ENCODE peak calls at places on chromosome 19, in nine cellular contexts. Z is PC-3, K is HCT116, M is GM23338, E is Karpas-422, R is PC-9, V is OCI-LY7, C is GM23248, T is SK-N-SH. Y is an unnamed sample.

GRCh38 chr19:38375748-38376147 is 1.4 kb downstream of the PSMD8 start:
- DNase-seq in E (no peak), K (no peak), R (no peak), M (no peak), T (no peak), C (peak; percentile 68), Z (no peak), V (no peak), Y (no peak)

GRCh38 chr19:7211191-7211988 is 82.8 kb downstream of the INSR start:
- DNase-seq in R (no peak), Z (no peak), E (no peak), T (no peak), K (no peak), V (no peak), C (no peak), M (no peak), Y (peak; percentile 54)

GRCh38 chr19:14175351-14175792 is 30.6 kb downstream of the ADGRL1 start:
- DNase-seq in Z (no peak), V (no peak), T (no peak), M (no peak), R (no peak), K (no peak), C (no peak), E (no peak), Y (no peak)

GRCh38 chr19:38213911-38214625 is 10.0 kb downstream of the DPF1 start:
- DNase-seq in V (no peak), E (peak; percentile 58), T (no peak), C (peak; percentile 85), Z (peak; percentile 18), K (no peak), M (peak; percentile 70), R (peak; percentile 72), Y (no peak)

GRCh38 chr19:45876411-45877197 is 9.3 kb downstream of the IRF2BP1 start:
- DNase-seq in R (no peak), E (no peak), K (no peak), T (peak; percentile 35), M (peak; percentile 75), Z (no peak), V (no peak), C (peak; percentile 28), Y (peak; percentile 84)

GRCh38 chr19:39342647-39343305 is 555 bp downstream of the SAMD4B start:
- DNase-seq in K (no peak), R (no peak), Z (no peak), M (peak; percentile 41), C (peak; percentile 69), T (peak; percentile 33), E (no peak), V (no peak), Y (peak; percentile 58)

GRCh38 chr19:38912600-38913514 is 871 bp upstream of the CCER2 start:
- DNase-seq in M (no peak), Z (no peak), C (no peak), E (no peak), V (no peak), R (no peak), K (no peak), T (no peak), Y (no peak)

GRCh38 chr19:13036366-13036976 is 41.2 kb downstream of the NFIX start:
- DNase-seq in E (peak; percentile 44), K (peak; percentile 56), T (no peak), V (no peak), R (peak; percentile 84), Z (peak; percentile 93), C (peak; percentile 94), M (no peak), Y (peak; percentile 68)

GRCh38 chr19:5990289-5990797 is 12.4 kb upstream of the RANBP3 start:
- DNase-seq in Z (peak; percentile 32), T (no peak), K (no peak), M (peak; percentile 79), V (no peak), E (no peak), R (no peak), C (peak; percentile 59), Y (no peak)

GRCh38 chr19:23407597-23407996 is 12.3 kb upstream of the ZNF91 start:
- DNase-seq in T (no peak), K (no peak), E (no peak), R (no peak), M (no peak), Z (no peak), C (no peak), V (no peak), Y (no peak)

GRCh38 chr19:38649305-38650179 is 2.1 kb downstream of the ACTN4 start:
- DNase-seq in E (no peak), R (peak; percentile 90), C (peak; percentile 49), V (no peak), M (peak; percentile 49), Z (peak; percentile 80), K (no peak), T (no peak), Y (peak; percentile 54)

GRCh38 chr19:54136086-54136863 is 1.3 kb upstream of the CNOT3 start:
- DNase-seq in E (no peak), T (peak; percentile 50), M (peak; percentile 61), K (no peak), C (peak; percentile 59), Z (peak; percentile 15), R (peak; percentile 18), V (no peak), Y (peak; percentile 22)

GRCh38 chr19:40284501-40285352 is at the start of gene AKT2:
- DNase-seq in T (peak; percentile 94), E (peak; percentile 79), R (no peak), K (no peak), V (peak; percentile 92), C (peak; percentile 71), Z (no peak), M (peak; percentile 88), Y (peak; percentile 89)

GRCh38 chr19:12783849-12784393 is 7.4 kb upstream of the JUNB start:
- DNase-seq in T (no peak), E (no peak), K (no peak), Z (peak; percentile 75), M (no peak), V (no peak), R (peak; percentile 94), C (no peak), Y (peak; percentile 68)

GRCh38 chr19:37997911-37998344 is 90.9 kb downstream of the SIPA1L3 start:
- DNase-seq in T (no peak), R (no peak), E (no peak), C (peak; percentile 96), M (no peak), V (no peak), Z (peak; percentile 97), K (peak; percentile 91), Y (peak; percentile 58)

GRCh38 chr19:56639217-56639616 is 3.7 kb upstream of the SMIM17 start:
- DNase-seq in C (peak; percentile 24), E (peak; percentile 83), K (no peak), R (peak; percentile 16), T (no peak), M (peak; percentile 48), Z (peak; percentile 30), V (peak; percentile 28), Y (no peak)

DNA sequence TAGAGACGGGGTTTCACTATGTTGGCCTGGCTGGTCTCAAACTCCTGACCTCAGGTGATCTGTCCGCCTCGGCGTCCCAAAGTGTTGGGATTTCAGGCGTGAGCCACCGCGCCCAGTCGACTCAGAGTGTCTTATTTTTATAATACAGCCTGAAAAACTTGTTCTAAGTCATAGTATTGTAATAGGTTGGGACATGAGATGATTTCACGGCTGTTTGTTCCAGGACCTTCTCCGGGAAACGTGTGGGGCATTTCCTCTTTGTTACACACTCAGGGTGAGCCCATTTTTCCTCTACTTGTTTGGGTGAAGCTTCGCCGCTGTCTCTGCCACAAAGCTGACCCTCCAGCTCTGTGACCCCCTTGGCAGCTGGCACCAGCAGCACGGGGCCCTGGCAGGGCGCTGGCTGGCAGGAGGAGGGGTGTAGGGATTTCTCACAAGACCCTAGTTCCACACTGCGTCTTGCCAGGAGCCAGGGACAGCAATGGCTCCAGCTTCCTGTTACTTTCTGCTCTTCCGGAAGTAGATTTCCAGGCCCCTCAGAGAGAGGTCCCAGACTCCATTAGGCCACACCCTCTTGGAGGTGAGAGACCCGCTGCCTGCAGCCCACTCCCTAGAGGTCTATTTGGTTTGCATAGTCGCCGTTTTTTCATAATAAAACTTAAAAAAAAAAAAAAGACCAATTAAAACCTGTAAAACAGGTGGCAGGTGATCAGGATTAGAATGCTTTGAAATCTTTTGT is 15.6 kb downstream of the FGF21 start:
- DNase-seq in T (no peak), M (peak; percentile 59), K (no peak), R (no peak), Z (peak; percentile 34), V (no peak), C (no peak), E (no peak), Y (no peak)
- H3K9me2 ChIP-seq in T (no peaks in the 10 kb centered on the region), M (no peaks in the 10 kb centered on the region), K (no peaks in the 10 kb centered on the region), R (no peaks in the 10 kb centered on the region), Z (no peaks in the 10 kb centered on the region), V (no peaks in the 10 kb centered on the region), C (no peaks in the 10 kb centered on the region), E (no peaks in the 10 kb centered on the region), Y (no peaks in the 10 kb centered on the region)

GRCh38 chr19:15457701-15458484 is 6.5 kb downstream of the RASAL3 start:
- DNase-seq in V (no peak), R (no peak), M (peak; percentile 33), E (no peak), C (no peak), Z (no peak), K (no peak), T (no peak), Y (no peak)
- H3K9me2 ChIP-seq in V (no peaks in the 10 kb centered on the region), R (no peaks in the 10 kb centered on the region), M (no peaks in the 10 kb centered on the region), E (no peaks in the 10 kb centered on the region), C (no peaks in the 10 kb centered on the region), Z (no peaks in the 10 kb centered on the region), K (no peaks in the 10 kb centered on the region), T (no peaks in the 10 kb centered on the region), Y (no peaks in the 10 kb centered on the region)

GRCh38 chr19:30841934-30842333 is 469.8 kb downstream of the ZNF536 start:
- DNase-seq in M (no peak), R (no peak), K (no peak), V (no peak), E (no peak), Z (no peak), T (no peak), C (no peak), Y (no peak)

GRCh38 chr19:30848626-30849322 is 476.6 kb downstream of the ZNF536 start:
- DNase-seq in T (no peak), E (no peak), R (no peak), M (no peak), V (no peak), Z (no peak), K (no peak), C (no peak), Y (no peak)

GRCh38 chr19:30846102-30846501 is 473.9 kb downstream of the ZNF536 start:
- DNase-seq in K (no peak), R (no peak), C (no peak), Z (no peak), M (no peak), T (no peak), E (no peak), V (no peak), Y (no peak)

GRCh38 chr19:30842926-30843325 is 470.7 kb downstream of the ZNF536 start:
- DNase-seq in M (no peak), E (no peak), T (no peak), C (no peak), R (no peak), K (no peak), Z (no peak), V (no peak), Y (no peak)
- H3K9me2 ChIP-seq in M (no peaks in the 10 kb centered on the region), E (no peaks in the 10 kb centered on the region), T (no peaks in the 10 kb centered on the region), C (no peaks in the 10 kb centered on the region), R (no peaks in the 10 kb centered on the region), K (no peaks in the 10 kb centered on the region), Z (no peaks in the 10 kb centered on the region), V (no peaks in the 10 kb centered on the region), Y (no peaks in the 10 kb centered on the region)

DNA sequence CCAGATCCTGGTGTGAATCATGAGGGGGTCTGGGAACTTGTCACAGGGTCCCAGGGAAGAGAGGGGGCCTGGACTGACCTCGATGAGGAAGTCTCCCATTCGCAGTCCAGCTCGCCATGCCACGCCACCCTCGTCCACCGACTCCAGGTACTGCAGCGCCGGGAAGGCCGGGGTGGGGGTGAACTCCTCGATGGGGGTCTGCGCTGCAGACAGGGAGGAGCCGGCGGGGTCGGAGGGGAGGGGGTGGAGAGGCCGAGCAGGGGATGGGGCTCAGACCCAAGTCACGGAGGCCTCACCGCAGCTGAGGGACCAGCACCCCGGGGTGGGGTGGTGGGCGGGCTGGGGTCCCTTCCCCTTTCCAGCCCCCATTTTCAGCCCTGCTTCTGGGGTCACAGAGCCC is 30.8 kb downstream of the SHANK1 start:
- DNase-seq in C (no peak), V (no peak), E (no peak), Z (no peak), K (no peak), T (no peak), R (no peak), M (no peak), Y (no peak)
- H3K9me2 ChIP-seq in C (no peaks in the 10 kb centered on the region), V (no peaks in the 10 kb centered on the region), E (no peaks in the 10 kb centered on the region), Z (no peaks in the 10 kb centered on the region), K (no peaks in the 10 kb centered on the region), T (no peaks in the 10 kb centered on the region), R (no peaks in the 10 kb centered on the region), M (no peaks in the 10 kb centered on the region), Y (no peaks in the 10 kb centered on the region)